ENCODE peak calls at places on chromosomes 7 and 10, in five cellular contexts. One of them, this sample, is unnamed. For H3K4me1, the result is how much of the 10 kb centered on the place peaks cover.

GRCh38 chr10:21315321-21316220 is 209.9 kb downstream of the SKIDA1 start:
- DNase-seq in keratinocyte: peak
- DNase-seq in tibial nerve: peak
- DNase-seq in left lung: no peak
- DNase-seq in OCI-LY7: no peak
- DNase-seq in this sample: no peak

GRCh38 chr10:113820507-113820906 is 33.4 kb downstream of the DCLRE1A start:
- DNase-seq in keratinocyte: no peak
- DNase-seq in tibial nerve: no peak
- DNase-seq in left lung: no peak
- DNase-seq in OCI-LY7: peak
- DNase-seq in this sample: no peak

GRCh38 chr10:59082249-59082648 is 94.2 kb upstream of the PHYHIPL start:
- DNase-seq in keratinocyte: peak
- DNase-seq in tibial nerve: no peak
- DNase-seq in left lung: no peak
- DNase-seq in OCI-LY7: no peak
- DNase-seq in this sample: no peak

GRCh38 chr10:127277063-127277462 is 80.7 kb upstream of the INSYN2A start:
- DNase-seq in keratinocyte: no peak
- DNase-seq in tibial nerve: no peak
- DNase-seq in left lung: no peak
- DNase-seq in OCI-LY7: no peak
- DNase-seq in this sample: no peak

GRCh38 chr7:37414352-37414983 is 34.2 kb downstream of the ELMO1 start:
- DNase-seq in keratinocyte: no peak
- DNase-seq in tibial nerve: no peak
- DNase-seq in left lung: no peak
- DNase-seq in OCI-LY7: no peak
- DNase-seq in this sample: no peak

GRCh38 chr10:113853577-113854018 is 284 bp downstream of the DCLRE1A start:
- DNase-seq in keratinocyte: no peak
- DNase-seq in tibial nerve: no peak
- DNase-seq in left lung: no peak
- DNase-seq in OCI-LY7: no peak
- DNase-seq in this sample: no peak

GRCh38 chr10:87842776-87843497 is 20.4 kb downstream of the KLLN start:
- DNase-seq in keratinocyte: peak
- DNase-seq in tibial nerve: no peak
- DNase-seq in left lung: no peak
- DNase-seq in OCI-LY7: no peak
- DNase-seq in this sample: no peak

GRCh38 chr7:149209518-149210269 is 14.3 kb downstream of the ZNF282 start:
- DNase-seq in keratinocyte: no peak
- DNase-seq in tibial nerve: no peak
- DNase-seq in left lung: no peak
- DNase-seq in OCI-LY7: peak
- DNase-seq in this sample: peak

GRCh38 chr10:112362833-112363232 is 11.1 kb upstream of the ACSL5 start:
- DNase-seq in keratinocyte: no peak
- DNase-seq in tibial nerve: no peak
- DNase-seq in left lung: no peak
- DNase-seq in OCI-LY7: no peak
- DNase-seq in this sample: no peak
- H3K27ac ChIP-seq in keratinocyte: no peak
- H3K27ac ChIP-seq in tibial nerve: peak
- H3K27ac ChIP-seq in left lung: peak
- H3K27ac ChIP-seq in OCI-LY7: no peak
- H3K27ac ChIP-seq in this sample: no peak

GRCh38 chr7:55629051-55629677 is 56.9 kb upstream of the VOPP1 start:
- DNase-seq in keratinocyte: no peak
- DNase-seq in tibial nerve: no peak
- DNase-seq in left lung: no peak
- DNase-seq in OCI-LY7: no peak
- DNase-seq in this sample: no peak
- H3K4me3 ChIP-seq in keratinocyte: no peak
- H3K4me3 ChIP-seq in tibial nerve: no peak
- H3K4me3 ChIP-seq in left lung: no peak
- H3K4me3 ChIP-seq in OCI-LY7: no peak
- H3K4me3 ChIP-seq in this sample: no peak

GRCh38 chr7:21358640-21359039 is 69.2 kb upstream of the SP4 start:
- DNase-seq in keratinocyte: no peak
- DNase-seq in tibial nerve: no peak
- DNase-seq in left lung: no peak
- DNase-seq in OCI-LY7: no peak
- DNase-seq in this sample: no peak
- H3K4me1 ChIP-seq in keratinocyte: under half
- H3K4me1 ChIP-seq in tibial nerve: under half
- H3K4me1 ChIP-seq in left lung: under half
- H3K4me1 ChIP-seq in OCI-LY7: under half
- H3K4me1 ChIP-seq in this sample: half or more

GRCh38 chr7:16967174-16967868 is 85.5 kb upstream of the AGR3 start:
- DNase-seq in keratinocyte: no peak
- DNase-seq in tibial nerve: no peak
- DNase-seq in left lung: no peak
- DNase-seq in OCI-LY7: no peak
- DNase-seq in this sample: no peak
- H3K27ac ChIP-seq in keratinocyte: no peak
- H3K27ac ChIP-seq in tibial nerve: peak
- H3K27ac ChIP-seq in left lung: peak
- H3K27ac ChIP-seq in OCI-LY7: no peak
- H3K27ac ChIP-seq in this sample: no peak

DNA sequence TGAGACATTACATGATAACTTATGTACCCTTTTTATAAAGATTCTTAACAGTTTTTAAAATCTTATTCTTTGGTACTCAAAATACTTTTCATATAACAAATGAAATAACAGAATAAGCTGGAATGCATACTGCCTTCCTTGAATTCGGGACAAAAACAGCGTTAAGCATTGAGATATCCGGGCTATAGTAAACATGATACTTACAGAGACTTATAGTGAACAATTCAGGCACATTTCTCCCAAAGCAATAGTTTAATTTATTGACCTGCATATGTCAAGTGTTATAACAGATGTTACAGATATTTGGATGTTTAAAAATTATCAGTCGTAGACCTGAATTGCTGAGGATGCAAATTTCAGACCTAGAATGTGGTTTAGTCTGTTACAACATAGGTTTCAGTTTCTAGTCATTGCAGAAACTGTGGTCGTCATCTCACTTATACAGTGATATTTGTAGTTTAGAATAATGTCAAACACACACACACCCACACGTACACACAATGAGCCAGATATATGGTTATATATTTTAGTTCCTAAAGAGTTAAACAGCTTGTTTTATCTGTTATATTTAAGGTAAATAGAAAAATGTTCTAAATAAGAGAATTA is 85.1 kb downstream of the VTI1A start:
- DNase-seq in keratinocyte: no peak
- DNase-seq in tibial nerve: no peak
- DNase-seq in left lung: no peak
- DNase-seq in OCI-LY7: no peak
- DNase-seq in this sample: peak
- H3K4me3 ChIP-seq in keratinocyte: no peak
- H3K4me3 ChIP-seq in tibial nerve: peak
- H3K4me3 ChIP-seq in left lung: no peak
- H3K4me3 ChIP-seq in OCI-LY7: peak
- H3K4me3 ChIP-seq in this sample: peak

GRCh38 chr10:25502453-25502852 is 327.7 kb downstream of the GPR158 start:
- DNase-seq in keratinocyte: no peak
- DNase-seq in tibial nerve: no peak
- DNase-seq in left lung: no peak
- DNase-seq in OCI-LY7: no peak
- DNase-seq in this sample: no peak
- H3K4me1 ChIP-seq in keratinocyte: under half
- H3K4me1 ChIP-seq in tibial nerve: under half
- H3K4me1 ChIP-seq in left lung: under half
- H3K4me1 ChIP-seq in OCI-LY7: under half
- H3K4me1 ChIP-seq in this sample: under half